ENCODE peak calls at places on chromosomes 3 and 15, in ten cellular contexts. V is Peyer's patch, B is tibial nerve, J is breast epithelium, Q is heart left ventricle, H is esophagus squamous epithelium, N is ovary, R is HCT116, G is stomach, M is body of pancreas. X is an unnamed sample.

GRCh38 chr15:25905140-25905539 is 42.0 kb upstream of the ATP10A start:
- DNase-seq in Q (no peak), N (no peak), H (no peak), B (no peak), G (no peak), R (no peak), V (no peak), J (no peak), M (no peak), X (no peak)

GRCh38 chr3:24682141-24682547 is 187.5 kb upstream of the THRB start:
- DNase-seq in R (no peak), B (no peak), V (no peak), J (no peak), M (no peak), G (no peak), N (no peak), H (no peak), Q (no peak), X (no peak)

GRCh38 chr3:187966636-187967035 is 187.3 kb upstream of the LPP start:
- DNase-seq in Q (no peak), M (no peak), J (no peak), B (no peak), V (no peak), G (no peak), N (no peak), H (no peak), R (no peak), X (no peak)

GRCh38 chr3:193021506-193022010 is 103.9 kb upstream of the MB21D2 start:
- DNase-seq in R (no peak), M (no peak), V (no peak), H (no peak), G (no peak), J (no peak), N (no peak), Q (no peak), B (no peak), X (no peak)

GRCh38 chr3:184262166-184262926 is 993 bp upstream of the CAMK2N2 start:
- DNase-seq in H (no peak), B (no peak), Q (no peak), J (no peak), V (no peak), M (peak), N (no peak), G (no peak), R (no peak), X (no peak)

GRCh38 chr15:68408526-68408925 is 23.4 kb downstream of the ITGA11 start:
- DNase-seq in H (no peak), Q (no peak), G (peak), J (peak), N (peak), R (no peak), M (no peak), B (no peak), V (peak), X (peak)

GRCh38 chr3:53114011-53114400 is 16.2 kb downstream of the RFT1 start:
- DNase-seq in V (peak), Q (peak), G (peak), R (peak), M (peak), J (peak), H (peak), B (peak), N (peak), X (peak)

GRCh38 chr3:142958707-142959106 is 4.8 kb downstream of the PAQR9 start:
- DNase-seq in Q (no peak), J (no peak), H (no peak), N (no peak), V (no peak), B (no peak), R (peak), M (no peak), G (no peak), X (no peak)

GRCh38 chr3:55725681-55726500 is 238.8 kb upstream of the WNT5A start:
- DNase-seq in N (no peak), B (no peak), Q (no peak), M (no peak), R (no peak), G (no peak), J (no peak), V (no peak), H (no peak), X (no peak)

GRCh38 chr15:76108021-76108723 is 48.4 kb downstream of the TMEM266 start:
- DNase-seq in V (no peak), N (no peak), Q (no peak), G (peak), J (no peak), B (no peak), H (no peak), R (no peak), M (peak), X (no peak)

GRCh38 chr15:55627730-55628368 is 39.7 kb upstream of the PYGO1 start:
- DNase-seq in G (peak), R (peak), J (no peak), V (no peak), M (no peak), Q (no peak), H (no peak), N (no peak), B (no peak), X (no peak)

GRCh38 chr3:31124368-31124767 is 229.9 kb upstream of the GADL1 start:
- DNase-seq in V (no peak), M (no peak), N (no peak), J (no peak), G (no peak), R (no peak), B (no peak), H (no peak), Q (no peak), X (no peak)

GRCh38 chr3:30227571-30228301 is 378.7 kb upstream of the TGFBR2 start:
- DNase-seq in G (no peak), B (no peak), Q (no peak), H (no peak), N (no peak), V (no peak), M (no peak), R (peak), J (no peak), X (no peak)

GRCh38 chr15:101307048-101307896 is 12.2 kb upstream of the SNRPA1 start:
- DNase-seq in R (no peak), M (peak), V (no peak), G (no peak), N (no peak), B (no peak), Q (no peak), J (no peak), H (no peak), X (peak)

GRCh38 chr3:170864525-170865208 is 5.3 kb downstream of the RPL22L1 start:
- DNase-seq in M (no peak), J (no peak), Q (no peak), N (no peak), G (no peak), V (no peak), R (no peak), B (no peak), H (no peak), X (no peak)

GRCh38 chr3:170867552-170867951 is 2.4 kb downstream of the RPL22L1 start:
- DNase-seq in H (no peak), B (no peak), M (no peak), G (no peak), J (no peak), R (no peak), Q (no peak), N (no peak), V (no peak), X (no peak)

GRCh38 chr3:170865209-170866094 is 4.5 kb downstream of the RPL22L1 start:
- DNase-seq in Q (no peak), B (no peak), V (no peak), J (no peak), N (no peak), H (no peak), M (no peak), G (no peak), R (no peak), X (no peak)

GRCh38 chr3:170867143-170867542 is 2.9 kb downstream of the RPL22L1 start:
- DNase-seq in B (no peak), R (no peak), G (no peak), J (no peak), V (no peak), Q (no peak), H (no peak), N (no peak), M (no peak), X (no peak)

GRCh38 chr3:170866499-170866898 is 3.5 kb downstream of the RPL22L1 start:
- DNase-seq in V (no peak), J (no peak), R (no peak), M (no peak), Q (no peak), N (no peak), H (no peak), G (no peak), B (no peak), X (no peak)
- TF ChIP-seq POLR2A in V (no peak), J (no peak), R (no peak), M (no peak), Q (no peak), N (no peak), H (no peak), G (no peak), B (no peak), X (no peak)

GRCh38 chr3:119681279-119681678 is 4.1 kb upstream of the COX17 start:
- DNase-seq in V (no peak), B (no peak), M (no peak), J (no peak), R (peak), G (no peak), Q (no peak), H (no peak), N (no peak), X (no peak)
- TF ChIP-seq CTCF in V (no peak), B (no peak), M (no peak), J (no peak), R (peak), G (no peak), Q (peak), H (peak), N (no peak), X (peak)

GRCh38 chr3:182583545-182583944 is 209.8 kb upstream of the ATP11B start:
- DNase-seq in Q (no peak), B (no peak), R (no peak), N (no peak), J (no peak), M (no peak), H (no peak), G (no peak), V (no peak), X (no peak)
- TF ChIP-seq POLR2A in Q (no peak), B (no peak), R (no peak), N (no peak), J (no peak), M (no peak), H (no peak), G (no peak), V (no peak), X (no peak)

GRCh38 chr3:157700405-157700804 is 197.2 kb upstream of the VEPH1 start:
- DNase-seq in Q (no peak), R (peak), G (no peak), N (no peak), H (no peak), V (no peak), M (no peak), J (no peak), B (no peak), X (no peak)
- TF ChIP-seq CTCF in Q (no peak), R (peak), G (no peak), N (no peak), H (no peak), V (no peak), M (no peak), J (no peak), B (no peak), X (no peak)

GRCh38 chr15:73926191-73927002 is at the start of gene LOXL1:
- DNase-seq in M (peak), R (peak), Q (peak), B (peak), V (peak), J (peak), N (peak), G (peak), H (no peak), X (peak)
- TF ChIP-seq POLR2A in M (peak), R (no peak), Q (peak), B (no peak), V (no peak), J (no peak), N (peak), G (no peak), H (no peak), X (no peak)

GRCh38 chr3:100754563-100755334 is 45.5 kb downstream of the TFG start:
- DNase-seq in J (no peak), M (no peak), V (no peak), G (no peak), N (no peak), B (no peak), R (no peak), Q (no peak), H (no peak), X (no peak)
- TF ChIP-seq CTCF in J (no peak), M (no peak), V (no peak), G (no peak), N (no peak), B (no peak), R (no peak), Q (no peak), H (no peak), X (no peak)

DNA sequence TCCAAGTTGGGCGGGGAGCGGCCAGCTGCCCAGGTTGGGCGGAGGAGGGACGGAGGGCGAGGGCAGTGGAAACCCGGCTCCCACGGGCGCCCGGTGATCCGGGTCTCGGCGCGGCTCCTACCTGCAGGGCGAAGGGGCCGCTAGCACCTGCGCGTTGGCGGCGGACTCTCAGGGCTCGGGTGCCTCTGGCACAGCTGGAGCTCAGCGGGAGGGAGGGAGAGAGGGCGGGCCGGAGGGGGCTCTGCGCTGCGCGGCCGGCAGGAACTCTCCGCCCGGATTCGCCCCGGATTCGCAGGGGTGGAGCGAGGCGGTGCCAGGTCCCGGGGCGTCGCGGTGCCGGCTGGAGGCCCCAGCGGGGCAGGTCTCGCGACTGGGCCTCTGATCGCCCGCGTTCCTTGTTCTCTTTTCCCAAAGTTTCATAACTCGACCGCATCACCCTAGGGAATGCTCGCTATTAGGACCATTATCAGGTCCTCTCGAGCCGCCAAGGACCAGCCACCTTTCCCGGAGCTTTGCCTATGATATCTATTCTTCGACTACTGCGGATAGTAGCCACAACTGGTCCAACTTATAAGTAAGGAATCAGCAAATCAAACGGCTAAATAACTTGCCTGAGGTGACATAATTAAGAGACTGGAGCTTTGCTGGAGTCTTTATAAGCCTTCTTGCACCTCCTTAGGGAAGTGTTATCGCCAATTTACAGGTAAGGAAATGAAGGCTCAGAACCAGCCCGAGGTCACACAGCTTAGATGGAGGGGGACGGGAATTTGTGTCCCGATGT is at the start of gene PLD1:
- DNase-seq in G (peak), Q (peak), M (peak), V (peak), J (peak), H (no peak), R (peak), B (peak), N (peak), X (peak)
- TF ChIP-seq POLR2A in G (peak), Q (peak), M (peak), V (peak), J (peak), H (no peak), R (peak), B (no peak), N (peak), X (no peak)

GRCh38 chr3:113736548-113737089 is 9.4 kb downstream of the NAA50 start:
- DNase-seq in G (no peak), Q (no peak), B (no peak), H (no peak), N (peak), V (no peak), M (no peak), J (no peak), R (peak), X (no peak)
- TF ChIP-seq CTCF in G (peak), Q (peak), B (peak), H (peak), N (peak), V (peak), M (peak), J (peak), R (peak), X (peak)

DNA sequence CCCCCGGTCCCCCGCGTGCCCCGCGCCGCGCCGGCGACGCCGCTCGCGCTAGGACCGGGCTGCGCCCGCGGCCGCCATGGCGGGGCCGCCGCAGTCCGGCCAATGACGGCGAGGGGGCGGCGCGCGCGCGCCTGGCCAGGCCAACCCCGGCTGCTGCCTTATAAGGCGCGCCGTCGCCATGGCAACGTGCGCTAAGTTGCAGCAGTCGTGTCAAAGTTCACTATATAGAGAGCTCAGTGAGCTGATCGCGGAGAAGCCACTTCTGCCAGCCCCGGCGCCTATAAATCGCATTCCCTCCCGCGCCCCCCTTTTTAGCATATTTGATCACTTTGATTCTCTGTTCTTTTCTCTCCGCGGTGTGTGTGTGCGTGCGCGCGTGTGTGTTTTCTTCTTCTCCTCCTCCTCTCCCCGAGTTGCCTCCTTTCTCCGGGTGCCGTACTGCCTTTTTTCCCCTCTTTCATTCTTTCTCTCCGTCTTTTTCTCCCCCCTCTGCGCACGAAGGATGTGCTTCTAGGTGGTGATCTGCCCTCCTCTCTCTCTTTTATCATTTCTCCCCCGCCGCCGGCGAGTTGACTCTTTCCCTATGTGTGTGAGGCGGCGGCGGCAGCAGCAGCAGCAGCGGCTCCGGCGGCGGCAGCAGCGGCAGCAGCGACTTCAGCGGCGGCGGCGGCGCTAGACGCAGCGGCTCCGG is at the start of gene NR2F2:
- DNase-seq in R (peak), B (peak), M (peak), H (peak), N (peak), Q (peak), J (peak), G (peak), V (peak), X (peak)
- TF ChIP-seq POLR2A in R (peak), B (peak), M (peak), H (peak), N (peak), Q (peak), J (peak), G (peak), V (peak), X (peak)

X was measured in spleen.